ENCODE peak calls at places on chromosomes 3 and 15, in four cellular contexts. One of them, this sample, is unnamed.

GRCh38 chr15:99441871-99442267 is 123.9 kb upstream of the MEF2A start:
- DNase-seq in amniotic stem cell: no peak
- DNase-seq in NCI-H2171 treated with DMSO at 0.1 percent for 48 hours: peak; percentile 43
- DNase-seq in MCF 10A: no peak
- DNase-seq in this sample: no peak

GRCh38 chr3:141913150-141913811 is 36.8 kb downstream of the ATP1B3 start:
- DNase-seq in amniotic stem cell: peak; percentile 14
- DNase-seq in NCI-H2171 treated with DMSO at 0.1 percent for 48 hours: peak; percentile 51
- DNase-seq in MCF 10A: peak; percentile 74
- DNase-seq in this sample: peak; percentile 34

GRCh38 chr3:184314700-184315505 is 497 bp downstream of the EIF4G1 start:
- DNase-seq in amniotic stem cell: no peak
- DNase-seq in NCI-H2171 treated with DMSO at 0.1 percent for 48 hours: peak; percentile 35
- DNase-seq in MCF 10A: peak; percentile 75
- DNase-seq in this sample: peak; percentile 81

GRCh38 chr3:148075829-148076716 is 621.6 kb upstream of the AGTR1 start:
- DNase-seq in amniotic stem cell: peak; percentile 44
- DNase-seq in NCI-H2171 treated with DMSO at 0.1 percent for 48 hours: peak; percentile 10
- DNase-seq in MCF 10A: peak; percentile 48
- DNase-seq in this sample: peak; percentile 17

GRCh38 chr3:38581774-38582173 is 67.7 kb downstream of the SCN5A start:
- DNase-seq in amniotic stem cell: no peak
- DNase-seq in NCI-H2171 treated with DMSO at 0.1 percent for 48 hours: no peak
- DNase-seq in MCF 10A: no peak
- DNase-seq in this sample: no peak

GRCh38 chr15:93152951-93153350 is 63.9 kb upstream of the RGMA start:
- DNase-seq in amniotic stem cell: no peak
- DNase-seq in NCI-H2171 treated with DMSO at 0.1 percent for 48 hours: no peak
- DNase-seq in MCF 10A: peak; percentile 98
- DNase-seq in this sample: peak; percentile 87

GRCh38 chr15:58387130-58387529 is 44.7 kb upstream of the LIPC start:
- DNase-seq in amniotic stem cell: no peak
- DNase-seq in NCI-H2171 treated with DMSO at 0.1 percent for 48 hours: no peak
- DNase-seq in MCF 10A: no peak
- DNase-seq in this sample: no peak

GRCh38 chr15:39969871-39970270 is 36.0 kb downstream of the EIF2AK4 start:
- DNase-seq in amniotic stem cell: no peak
- DNase-seq in NCI-H2171 treated with DMSO at 0.1 percent for 48 hours: no peak
- DNase-seq in MCF 10A: peak; percentile 95
- DNase-seq in this sample: no peak

GRCh38 chr3:61809879-61810278 is 248.5 kb downstream of the PTPRG start:
- DNase-seq in amniotic stem cell: no peak
- DNase-seq in NCI-H2171 treated with DMSO at 0.1 percent for 48 hours: peak; percentile 7
- DNase-seq in MCF 10A: no peak
- DNase-seq in this sample: peak; percentile 90